ENCODE peak calls at places on chromosomes 7 and 10, in seven cellular contexts. I, C, V, J, F, R and Y are unnamed samples.

GRCh38 chr7:17608114-17608833 is 309.8 kb downstream of the AHR start:
- DNase-seq in I (no peak), R (no peak), J (no peak), V (peak; percentile 71), C (no peak), F (peak; percentile 54), Y (no peak)

GRCh38 chr10:70742537-70743429 is 42.4 kb downstream of the TBATA start:
- DNase-seq in I (no peak), F (no peak), V (peak; percentile 25), R (no peak), C (no peak), J (no peak), Y (peak; percentile 46)

GRCh38 chr7:30511973-30512662 is 7.5 kb upstream of the GGCT start:
- DNase-seq in F (no peak), R (no peak), I (no peak), J (no peak), C (no peak), V (no peak), Y (no peak)

GRCh38 chr7:123230603-123231002 is 30.8 kb upstream of the SLC13A1 start:
- DNase-seq in C (no peak), J (no peak), F (no peak), I (no peak), V (no peak), R (no peak), Y (no peak)

GRCh38 chr10:13956826-13957225 is 370.1 kb downstream of the PRPF18 start:
- DNase-seq in V (peak; percentile 98), R (no peak), C (no peak), I (no peak), F (no peak), J (peak; percentile 70), Y (peak; percentile 80)

GRCh38 chr7:111558948-111559347 is 3.3 kb downstream of the IMMP2L start:
- DNase-seq in V (peak; percentile 30), F (no peak), C (no peak), J (no peak), R (no peak), I (no peak), Y (no peak)

GRCh38 chr7:157829491-157829890 is 492.7 kb downstream of the DNAJB6 start:
- DNase-seq in F (no peak), J (no peak), R (no peak), V (no peak), I (no peak), C (no peak), Y (no peak)

GRCh38 chr10:86336341-86336740 is 30.3 kb downstream of the GRID1 start:
- DNase-seq in V (no peak), J (no peak), F (no peak), R (no peak), C (no peak), I (no peak), Y (no peak)

GRCh38 chr10:114822771-114823463 is 1.3 kb downstream of the FHIP2A start:
- DNase-seq in F (peak; percentile 83), V (peak; percentile 83), J (no peak), I (no peak), C (no peak), R (no peak), Y (no peak)